ENCODE peak calls at places on chromosomes 12 and 14, in eight cellular contexts. D, I, K, Z, B, F, R and U are unnamed samples.

GRCh38 chr12:52055781-52056711 is 4.8 kb downstream of the NR4A1 start:
- DNase-seq in D (no peak), I (no peak), K (no peak), Z (no peak), B (no peak), F (no peak), R (no peak), U (no peak)

GRCh38 chr14:22536853-22537338 is 52.1 kb downstream of the DAD1 start:
- DNase-seq in D (peak; percentile 98), I (peak; percentile 93), K (no peak), Z (peak; percentile 93), B (no peak), F (no peak), R (peak; percentile 77), U (peak; percentile 78)

GRCh38 chr12:7142057-7142644 is 12.0 kb downstream of the CLSTN3 start:
- DNase-seq in D (peak; percentile 69), I (no peak), K (peak; percentile 79), Z (peak; percentile 45), B (peak; percentile 70), F (no peak), R (peak; percentile 50), U (peak; percentile 68)

GRCh38 chr14:33755358-33755757 is 195.5 kb downstream of the EGLN3 start:
- DNase-seq in D (no peak), I (no peak), K (no peak), Z (peak; percentile 33), B (no peak), F (no peak), R (no peak), U (no peak)

GRCh38 chr12:120249266-120249874 is 16.2 kb downstream of the PXN start:
- DNase-seq in D (no peak), I (no peak), K (no peak), Z (no peak), B (no peak), F (no peak), R (no peak), U (no peak)

GRCh38 chr12:6866920-6867406 is 368 bp upstream of the TPI1 start:
- DNase-seq in D (no peak), I (no peak), K (no peak), Z (no peak), B (no peak), F (no peak), R (no peak), U (peak; percentile 17)

GRCh38 chr12:28776913-28777312 is 372.2 kb upstream of the FAR2 start:
- DNase-seq in D (no peak), I (no peak), K (no peak), Z (no peak), B (no peak), F (no peak), R (no peak), U (no peak)

GRCh38 chr12:123278150-123278627 is 6.5 kb upstream of the CDK2AP1 start:
- DNase-seq in D (no peak), I (no peak), K (no peak), Z (no peak), B (no peak), F (no peak), R (peak; percentile 76), U (no peak)

GRCh38 chr12:52797529-52797894 is 1.6 kb upstream of the KRT3 start:
- DNase-seq in D (no peak), I (no peak), K (no peak), Z (no peak), B (no peak), F (no peak), R (no peak), U (no peak)

GRCh38 chr12:70418101-70418500 is 52.0 kb downstream of the KCNMB4 start:
- DNase-seq in D (no peak), I (no peak), K (no peak), Z (peak; percentile 76), B (no peak), F (no peak), R (no peak), U (no peak)

GRCh38 chr14:64937821-64938193 is 4.7 kb downstream of the GPX2 start:
- DNase-seq in D (peak; percentile 34), I (no peak), K (no peak), Z (no peak), B (no peak), F (no peak), R (no peak), U (no peak)

GRCh38 chr12:116910645-116911449 is at the start of gene FBXW8:
- DNase-seq in D (peak; percentile 91), I (peak; percentile 46), K (peak; percentile 75), Z (peak; percentile 61), B (peak; percentile 86), F (peak; percentile 79), R (peak; percentile 82), U (peak; percentile 87)

GRCh38 chr14:32637582-32637981 is 301.1 kb upstream of the NPAS3 start:
- DNase-seq in D (no peak), I (no peak), K (no peak), Z (no peak), B (no peak), F (no peak), R (no peak), U (no peak)

GRCh38 chr14:92800012-92800411 is 5.9 kb downstream of the GOLGA5 start:
- DNase-seq in D (no peak), I (no peak), K (no peak), Z (no peak), B (no peak), F (no peak), R (no peak), U (no peak)

GRCh38 chr12:851343-851742 is 98.2 kb downstream of the RAD52 start:
- DNase-seq in D (peak; percentile 62), I (no peak), K (no peak), Z (no peak), B (no peak), F (no peak), R (no peak), U (no peak)

GRCh38 chr12:60100150-60100549 is 504.3 kb downstream of the SLC16A7 start:
- DNase-seq in D (peak; percentile 58), I (no peak), K (no peak), Z (peak; percentile 53), B (no peak), F (no peak), R (no peak), U (no peak)

GRCh38 chr12:30450872-30451271 is 244.8 kb downstream of the IPO8 start:
- DNase-seq in D (peak; percentile 41), I (no peak), K (no peak), Z (no peak), B (no peak), F (no peak), R (no peak), U (no peak)

GRCh38 chr12:23209793-23210192 is 584.8 kb downstream of the ETNK1 start:
- DNase-seq in D (no peak), I (no peak), K (no peak), Z (no peak), B (no peak), F (no peak), R (no peak), U (no peak)

GRCh38 chr14:99515301-99516155 is 34.3 kb downstream of the CCNK start:
- DNase-seq in D (peak; percentile 4), I (no peak), K (no peak), Z (no peak), B (no peak), F (peak; percentile 13), R (no peak), U (no peak)

GRCh38 chr14:96897184-96897583 is 100.0 kb downstream of the VRK1 start:
- DNase-seq in D (no peak), I (no peak), K (no peak), Z (no peak), B (no peak), F (no peak), R (no peak), U (no peak)
- TF ChIP-seq CTCF in D (no peak), I (no peak), K (no peak), Z (no peak), B (no peak), F (no peak), R (no peak), U (no peak)

GRCh38 chr12:67388331-67389163 is 119.4 kb downstream of the CAND1 start:
- DNase-seq in D (no peak), I (no peak), K (peak; percentile 16), Z (no peak), B (peak; percentile 31), F (no peak), R (no peak), U (no peak)
- TF ChIP-seq CTCF in D (no peak), I (no peak), K (peak; percentile 72), Z (peak; percentile 57), B (peak; percentile 42), F (peak; percentile 32), R (no peak), U (peak; percentile 16)

GRCh38 chr14:95098984-95099599 is 58.2 kb downstream of the DICER1 start:
- DNase-seq in D (peak; percentile 82), I (peak; percentile 52), K (peak; percentile 55), Z (peak; percentile 7), B (peak; percentile 86), F (peak; percentile 54), R (no peak), U (peak; percentile 41)
- TF ChIP-seq CTCF in D (peak; percentile 76), I (peak; percentile 60), K (peak; percentile 61), Z (peak; percentile 69), B (peak; percentile 91), F (peak; percentile 84), R (peak; percentile 62), U (no peak)

DNA sequence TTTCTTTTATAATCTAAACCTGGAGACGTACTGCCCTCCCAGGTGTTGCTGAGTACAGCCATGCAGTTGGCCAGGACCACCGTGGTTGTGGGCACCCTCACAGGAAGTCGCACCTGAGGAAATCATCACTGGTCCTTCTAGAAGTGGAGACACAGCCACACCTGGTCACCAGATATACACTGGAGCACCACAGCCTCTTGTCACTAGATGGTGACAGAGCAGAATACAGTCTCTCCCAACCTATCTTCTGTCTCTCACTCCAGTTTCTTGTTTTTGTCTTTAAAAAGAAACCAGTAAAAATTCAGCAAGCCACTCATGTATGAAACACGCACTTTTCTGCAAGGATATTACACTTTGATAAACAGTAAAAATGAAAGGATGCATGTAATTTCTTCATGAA is 43.1 kb upstream of the GPHB5 start:
- DNase-seq in D (no peak), I (no peak), K (no peak), Z (no peak), B (no peak), F (no peak), R (no peak), U (no peak)
- TF ChIP-seq CTCF in D (no peak), I (no peak), K (no peak), Z (no peak), B (no peak), F (no peak), R (no peak), U (no peak)

DNA sequence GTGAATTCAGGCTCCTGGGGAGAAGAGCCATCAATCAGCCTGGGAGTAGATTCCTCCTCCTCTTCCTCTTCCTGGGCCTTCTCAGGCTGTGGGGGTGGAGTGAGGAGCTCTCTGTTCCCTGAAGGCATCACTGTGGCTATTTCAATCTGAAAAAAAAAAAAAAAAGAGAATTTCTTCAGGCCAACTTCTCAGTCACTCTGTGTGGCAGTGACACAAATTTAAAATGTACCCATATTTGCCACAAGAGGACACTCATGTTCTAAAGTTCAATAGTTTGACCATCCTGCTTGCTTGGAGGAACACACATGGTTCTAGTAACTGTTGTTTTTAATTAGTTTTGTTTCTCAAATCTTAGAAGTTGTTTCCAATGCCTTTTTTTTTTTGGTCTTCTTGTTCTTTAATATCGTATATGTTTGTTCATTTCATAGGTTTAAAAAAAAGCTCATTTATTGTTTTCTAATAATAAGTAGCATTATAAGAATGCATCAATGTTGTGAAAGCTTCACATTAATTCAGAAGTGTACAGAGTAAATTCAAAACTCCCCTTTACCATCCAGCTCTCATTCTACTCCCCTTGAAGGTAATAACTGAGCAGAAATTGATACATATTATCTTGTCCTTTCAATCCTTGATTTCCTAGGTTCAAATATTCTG is 23.3 kb upstream of the CCER1 start:
- DNase-seq in D (peak; percentile 86), I (no peak), K (no peak), Z (peak; percentile 79), B (peak; percentile 55), F (no peak), R (peak; percentile 14), U (no peak)
- TF ChIP-seq CTCF in D (peak; percentile 51), I (peak; percentile 73), K (peak; percentile 57), Z (peak; percentile 92), B (peak; percentile 69), F (peak; percentile 68), R (peak; percentile 48), U (peak; percentile 60)